ENCODE peak calls at places on chromosomes 7 and 10, in ten cellular contexts. One of them, this sample, is unnamed.

GRCh38 chr10:72316748-72317435 is 37.8 kb downstream of the DNAJB12 start:
- DNase-seq in ovary: peak; percentile 57
- DNase-seq in SHP77: peak; percentile 49
- DNase-seq in stimulated activated CD4-positive, alpha-beta T cell treated with anti-CD3 and anti-CD28 coated beads, Interleukin-1b, Interleukin-23, amount 100 ng/mL, for 1 hour: no peak
- DNase-seq in WTC11: no peak
- DNase-seq in Right ventricle myocardium superior: peak; percentile 82
- DNase-seq in NCI-H1092: peak; percentile 49
- DNase-seq in AG09319: no peak
- DNase-seq in iris pigment epithelial cell: no peak
- DNase-seq in HT1080: no peak
- DNase-seq in this sample: no peak

GRCh38 chr7:150988230-150989226 is 2.3 kb upstream of the NOS3 start:
- DNase-seq in iris pigment epithelial cell: no peak
- DNase-seq in ovary: peak; percentile 78
- DNase-seq in stimulated activated CD4-positive, alpha-beta T cell treated with anti-CD3 and anti-CD28 coated beads, Interleukin-1b, Interleukin-23, amount 100 ng/mL, for 1 hour: peak; percentile 56
- DNase-seq in AG09319: no peak
- DNase-seq in NCI-H1092: peak; percentile 79
- DNase-seq in HT1080: peak; percentile 77
- DNase-seq in WTC11: peak; percentile 93
- DNase-seq in SHP77: peak; percentile 52
- DNase-seq in Right ventricle myocardium superior: peak; percentile 78
- DNase-seq in this sample: no peak

GRCh38 chr10:8591619-8592018 is 537.1 kb downstream of the GATA3 start:
- DNase-seq in SHP77: no peak
- DNase-seq in HT1080: no peak
- DNase-seq in NCI-H1092: no peak
- DNase-seq in stimulated activated CD4-positive, alpha-beta T cell treated with anti-CD3 and anti-CD28 coated beads, Interleukin-1b, Interleukin-23, amount 100 ng/mL, for 1 hour: no peak
- DNase-seq in Right ventricle myocardium superior: no peak
- DNase-seq in AG09319: no peak
- DNase-seq in ovary: no peak
- DNase-seq in WTC11: no peak
- DNase-seq in iris pigment epithelial cell: no peak
- DNase-seq in this sample: no peak

GRCh38 chr7:36971515-36972139 is 247.3 kb upstream of the AOAH start:
- DNase-seq in WTC11: no peak
- DNase-seq in HT1080: no peak
- DNase-seq in AG09319: no peak
- DNase-seq in NCI-H1092: peak; percentile 74
- DNase-seq in stimulated activated CD4-positive, alpha-beta T cell treated with anti-CD3 and anti-CD28 coated beads, Interleukin-1b, Interleukin-23, amount 100 ng/mL, for 1 hour: no peak
- DNase-seq in SHP77: peak; percentile 95
- DNase-seq in ovary: no peak
- DNase-seq in iris pigment epithelial cell: no peak
- DNase-seq in Right ventricle myocardium superior: no peak
- DNase-seq in this sample: no peak

GRCh38 chr7:6576024-6576866 is 1.0 kb upstream of the ZDHHC4 start:
- DNase-seq in SHP77: no peak
- DNase-seq in Right ventricle myocardium superior: no peak
- DNase-seq in iris pigment epithelial cell: no peak
- DNase-seq in HT1080: no peak
- DNase-seq in NCI-H1092: no peak
- DNase-seq in stimulated activated CD4-positive, alpha-beta T cell treated with anti-CD3 and anti-CD28 coated beads, Interleukin-1b, Interleukin-23, amount 100 ng/mL, for 1 hour: no peak
- DNase-seq in WTC11: peak; percentile 29
- DNase-seq in ovary: peak; percentile 40
- DNase-seq in AG09319: no peak
- DNase-seq in this sample: no peak

GRCh38 chr7:106064836-106065559 is 47.1 kb downstream of the SYPL1 start:
- DNase-seq in WTC11: no peak
- DNase-seq in AG09319: peak; percentile 87
- DNase-seq in SHP77: peak; percentile 29
- DNase-seq in HT1080: peak; percentile 97
- DNase-seq in iris pigment epithelial cell: peak; percentile 76
- DNase-seq in NCI-H1092: peak; percentile 75
- DNase-seq in ovary: peak; percentile 85
- DNase-seq in Right ventricle myocardium superior: peak; percentile 88
- DNase-seq in stimulated activated CD4-positive, alpha-beta T cell treated with anti-CD3 and anti-CD28 coated beads, Interleukin-1b, Interleukin-23, amount 100 ng/mL, for 1 hour: no peak
- DNase-seq in this sample: peak; percentile 66

GRCh38 chr7:37448637-37449331 is at the start of gene ELMO1:
- DNase-seq in HT1080: peak; percentile 74
- DNase-seq in AG09319: no peak
- DNase-seq in WTC11: peak; percentile 81
- DNase-seq in SHP77: no peak
- DNase-seq in NCI-H1092: peak; percentile 6
- DNase-seq in Right ventricle myocardium superior: peak; percentile 89
- DNase-seq in iris pigment epithelial cell: peak; percentile 55
- DNase-seq in stimulated activated CD4-positive, alpha-beta T cell treated with anti-CD3 and anti-CD28 coated beads, Interleukin-1b, Interleukin-23, amount 100 ng/mL, for 1 hour: peak; percentile 43
- DNase-seq in ovary: peak; percentile 72
- DNase-seq in this sample: peak; percentile 26

GRCh38 chr7:135634191-135634878 is 28.0 kb upstream of the STMP1 start:
- DNase-seq in Right ventricle myocardium superior: no peak
- DNase-seq in iris pigment epithelial cell: no peak
- DNase-seq in ovary: no peak
- DNase-seq in WTC11: no peak
- DNase-seq in HT1080: no peak
- DNase-seq in stimulated activated CD4-positive, alpha-beta T cell treated with anti-CD3 and anti-CD28 coated beads, Interleukin-1b, Interleukin-23, amount 100 ng/mL, for 1 hour: no peak
- DNase-seq in AG09319: no peak
- DNase-seq in SHP77: no peak
- DNase-seq in NCI-H1092: no peak
- DNase-seq in this sample: no peak

GRCh38 chr7:28142650-28143049 is 37.9 kb downstream of the JAZF1 start:
- DNase-seq in WTC11: no peak
- DNase-seq in stimulated activated CD4-positive, alpha-beta T cell treated with anti-CD3 and anti-CD28 coated beads, Interleukin-1b, Interleukin-23, amount 100 ng/mL, for 1 hour: no peak
- DNase-seq in iris pigment epithelial cell: no peak
- DNase-seq in HT1080: no peak
- DNase-seq in NCI-H1092: no peak
- DNase-seq in AG09319: no peak
- DNase-seq in Right ventricle myocardium superior: no peak
- DNase-seq in ovary: no peak
- DNase-seq in SHP77: no peak
- DNase-seq in this sample: no peak

GRCh38 chr7:92589056-92589455 is 1.1 kb downstream of the FAM133B start:
- DNase-seq in AG09319: no peak
- DNase-seq in stimulated activated CD4-positive, alpha-beta T cell treated with anti-CD3 and anti-CD28 coated beads, Interleukin-1b, Interleukin-23, amount 100 ng/mL, for 1 hour: no peak
- DNase-seq in ovary: no peak
- DNase-seq in HT1080: no peak
- DNase-seq in Right ventricle myocardium superior: no peak
- DNase-seq in NCI-H1092: no peak
- DNase-seq in SHP77: no peak
- DNase-seq in iris pigment epithelial cell: no peak
- DNase-seq in WTC11: no peak
- DNase-seq in this sample: no peak

GRCh38 chr10:811379-811778 is 120.1 kb downstream of the LARP4B start:
- DNase-seq in SHP77: no peak
- DNase-seq in WTC11: no peak
- DNase-seq in iris pigment epithelial cell: no peak
- DNase-seq in Right ventricle myocardium superior: no peak
- DNase-seq in ovary: no peak
- DNase-seq in HT1080: no peak
- DNase-seq in AG09319: no peak
- DNase-seq in stimulated activated CD4-positive, alpha-beta T cell treated with anti-CD3 and anti-CD28 coated beads, Interleukin-1b, Interleukin-23, amount 100 ng/mL, for 1 hour: no peak
- DNase-seq in NCI-H1092: no peak
- DNase-seq in this sample: no peak

GRCh38 chr10:125605167-125605566 is 77.8 kb downstream of the TEX36 start:
- DNase-seq in SHP77: no peak
- DNase-seq in HT1080: no peak
- DNase-seq in ovary: no peak
- DNase-seq in iris pigment epithelial cell: peak; percentile 82
- DNase-seq in stimulated activated CD4-positive, alpha-beta T cell treated with anti-CD3 and anti-CD28 coated beads, Interleukin-1b, Interleukin-23, amount 100 ng/mL, for 1 hour: no peak
- DNase-seq in WTC11: no peak
- DNase-seq in NCI-H1092: no peak
- DNase-seq in Right ventricle myocardium superior: no peak
- DNase-seq in AG09319: no peak
- DNase-seq in this sample: no peak

GRCh38 chr7:102322202-102322715 is 34.0 kb downstream of the SPDYE6 start:
- DNase-seq in ovary: no peak
- DNase-seq in SHP77: no peak
- DNase-seq in AG09319: no peak
- DNase-seq in NCI-H1092: no peak
- DNase-seq in HT1080: no peak
- DNase-seq in iris pigment epithelial cell: no peak
- DNase-seq in Right ventricle myocardium superior: no peak
- DNase-seq in stimulated activated CD4-positive, alpha-beta T cell treated with anti-CD3 and anti-CD28 coated beads, Interleukin-1b, Interleukin-23, amount 100 ng/mL, for 1 hour: no peak
- DNase-seq in WTC11: no peak
- DNase-seq in this sample: no peak

GRCh38 chr10:77511498-77512218 is 126.0 kb downstream of the KCNMA1 start:
- DNase-seq in AG09319: no peak
- DNase-seq in stimulated activated CD4-positive, alpha-beta T cell treated with anti-CD3 and anti-CD28 coated beads, Interleukin-1b, Interleukin-23, amount 100 ng/mL, for 1 hour: no peak
- DNase-seq in WTC11: no peak
- DNase-seq in iris pigment epithelial cell: no peak
- DNase-seq in SHP77: no peak
- DNase-seq in Right ventricle myocardium superior: no peak
- DNase-seq in HT1080: no peak
- DNase-seq in ovary: no peak
- DNase-seq in NCI-H1092: no peak
- DNase-seq in this sample: no peak

GRCh38 chr10:61901829-61902447 is 439 bp downstream of the ARID5B start:
- DNase-seq in iris pigment epithelial cell: peak; percentile 43
- DNase-seq in stimulated activated CD4-positive, alpha-beta T cell treated with anti-CD3 and anti-CD28 coated beads, Interleukin-1b, Interleukin-23, amount 100 ng/mL, for 1 hour: no peak
- DNase-seq in SHP77: no peak
- DNase-seq in ovary: peak; percentile 21
- DNase-seq in HT1080: no peak
- DNase-seq in AG09319: no peak
- DNase-seq in NCI-H1092: no peak
- DNase-seq in Right ventricle myocardium superior: no peak
- DNase-seq in WTC11: no peak
- DNase-seq in this sample: no peak

GRCh38 chr7:132368246-132368900 is 207.9 kb downstream of the PLXNA4 start:
- DNase-seq in WTC11: no peak
- DNase-seq in NCI-H1092: peak; percentile 26
- DNase-seq in stimulated activated CD4-positive, alpha-beta T cell treated with anti-CD3 and anti-CD28 coated beads, Interleukin-1b, Interleukin-23, amount 100 ng/mL, for 1 hour: no peak
- DNase-seq in HT1080: no peak
- DNase-seq in iris pigment epithelial cell: no peak
- DNase-seq in SHP77: peak; percentile 51
- DNase-seq in Right ventricle myocardium superior: no peak
- DNase-seq in AG09319: no peak
- DNase-seq in ovary: no peak
- DNase-seq in this sample: no peak

GRCh38 chr10:97399843-97400545 is 1.1 kb downstream of the RRP12 start:
- DNase-seq in HT1080: peak; percentile 86
- DNase-seq in stimulated activated CD4-positive, alpha-beta T cell treated with anti-CD3 and anti-CD28 coated beads, Interleukin-1b, Interleukin-23, amount 100 ng/mL, for 1 hour: no peak
- DNase-seq in AG09319: no peak
- DNase-seq in WTC11: no peak
- DNase-seq in Right ventricle myocardium superior: no peak
- DNase-seq in NCI-H1092: no peak
- DNase-seq in ovary: no peak
- DNase-seq in SHP77: peak; percentile 54
- DNase-seq in iris pigment epithelial cell: peak; percentile 83
- DNase-seq in this sample: peak; percentile 18